ENCODE peak calls at places on chromosomes 4 and X, in four cellular contexts. One of them, this sample, is unnamed.

GRCh38 chr4:130099159-130099558 is 1003.2 kb downstream of the C4orf33 start:
- DNase-seq in T-helper 9 cell: no peak
- DNase-seq in HCEC 1CT: no peak
- DNase-seq in activated T-cell treated with anti-CD3 and anti-CD28 coated beads, Interleukin-2, amount 50 U/mL, for 72 hours: no peak
- DNase-seq in this sample: no peak

GRCh38 chr4:140344111-140344510 is 29.3 kb upstream of the SCOC start:
- DNase-seq in T-helper 9 cell: no peak
- DNase-seq in HCEC 1CT: no peak
- DNase-seq in activated T-cell treated with anti-CD3 and anti-CD28 coated beads, Interleukin-2, amount 50 U/mL, for 72 hours: no peak
- DNase-seq in this sample: no peak

GRCh38 chrX:72317139-72317538 is 11.4 kb upstream of the CITED1 start:
- DNase-seq in T-helper 9 cell: no peak
- DNase-seq in HCEC 1CT: no peak
- DNase-seq in activated T-cell treated with anti-CD3 and anti-CD28 coated beads, Interleukin-2, amount 50 U/mL, for 72 hours: no peak
- DNase-seq in this sample: no peak

GRCh38 chr4:17072483-17072882 is 174.0 kb upstream of the LDB2 start:
- DNase-seq in T-helper 9 cell: no peak
- DNase-seq in HCEC 1CT: no peak
- DNase-seq in activated T-cell treated with anti-CD3 and anti-CD28 coated beads, Interleukin-2, amount 50 U/mL, for 72 hours: no peak
- DNase-seq in this sample: no peak

GRCh38 chr4:125317526-125317880 is 2.7 kb downstream of the FAT4 start:
- DNase-seq in T-helper 9 cell: no peak
- DNase-seq in HCEC 1CT: peak; percentile 55
- DNase-seq in activated T-cell treated with anti-CD3 and anti-CD28 coated beads, Interleukin-2, amount 50 U/mL, for 72 hours: no peak
- DNase-seq in this sample: no peak

GRCh38 chr4:138035781-138036258 is 206.3 kb downstream of the SLC7A11 start:
- DNase-seq in T-helper 9 cell: no peak
- DNase-seq in HCEC 1CT: peak; percentile 60
- DNase-seq in activated T-cell treated with anti-CD3 and anti-CD28 coated beads, Interleukin-2, amount 50 U/mL, for 72 hours: no peak
- DNase-seq in this sample: peak; percentile 90

GRCh38 chr4:77418333-77418732 is 187.3 kb upstream of the CXCL13 start:
- DNase-seq in T-helper 9 cell: no peak
- DNase-seq in HCEC 1CT: no peak
- DNase-seq in activated T-cell treated with anti-CD3 and anti-CD28 coated beads, Interleukin-2, amount 50 U/mL, for 72 hours: peak; percentile 4
- DNase-seq in this sample: peak; percentile 5

GRCh38 chrX:77298296-77298695 is 148.9 kb upstream of the FGF16 start:
- DNase-seq in T-helper 9 cell: no peak
- DNase-seq in HCEC 1CT: no peak
- DNase-seq in activated T-cell treated with anti-CD3 and anti-CD28 coated beads, Interleukin-2, amount 50 U/mL, for 72 hours: no peak
- DNase-seq in this sample: no peak

GRCh38 chr4:170035231-170035630 is 9.0 kb upstream of the MFAP3L start:
- DNase-seq in T-helper 9 cell: no peak
- DNase-seq in HCEC 1CT: no peak
- DNase-seq in activated T-cell treated with anti-CD3 and anti-CD28 coated beads, Interleukin-2, amount 50 U/mL, for 72 hours: no peak
- DNase-seq in this sample: no peak

GRCh38 chr4:145937990-145938611 is 522 bp downstream of the ZNF827 start:
- DNase-seq in T-helper 9 cell: peak; percentile 13
- DNase-seq in HCEC 1CT: no peak
- DNase-seq in activated T-cell treated with anti-CD3 and anti-CD28 coated beads, Interleukin-2, amount 50 U/mL, for 72 hours: peak; percentile 48
- DNase-seq in this sample: peak; percentile 64

GRCh38 chrX:10597871-10598270 is 22.5 kb downstream of the MID1 start:
- DNase-seq in T-helper 9 cell: no peak
- DNase-seq in HCEC 1CT: peak; percentile 54
- DNase-seq in activated T-cell treated with anti-CD3 and anti-CD28 coated beads, Interleukin-2, amount 50 U/mL, for 72 hours: no peak
- DNase-seq in this sample: peak; percentile 23

GRCh38 chr4:72571337-72571736 is 2.3 kb upstream of the ADAMTS3 start:
- DNase-seq in T-helper 9 cell: no peak
- DNase-seq in HCEC 1CT: no peak
- DNase-seq in activated T-cell treated with anti-CD3 and anti-CD28 coated beads, Interleukin-2, amount 50 U/mL, for 72 hours: no peak
- DNase-seq in this sample: no peak

GRCh38 chr4:113758361-113758760 is 3.2 kb downstream of the CAMK2D start:
- DNase-seq in T-helper 9 cell: no peak
- DNase-seq in HCEC 1CT: peak; percentile 18
- DNase-seq in activated T-cell treated with anti-CD3 and anti-CD28 coated beads, Interleukin-2, amount 50 U/mL, for 72 hours: no peak
- DNase-seq in this sample: no peak

GRCh38 chrX:4622768-4623167 is 909.3 kb upstream of the PRKX start:
- DNase-seq in T-helper 9 cell: no peak
- DNase-seq in HCEC 1CT: no peak
- DNase-seq in activated T-cell treated with anti-CD3 and anti-CD28 coated beads, Interleukin-2, amount 50 U/mL, for 72 hours: no peak
- DNase-seq in this sample: no peak

GRCh38 chr4:13527192-13527982 is 16.9 kb downstream of the NKX3-2 start:
- DNase-seq in T-helper 9 cell: no peak
- DNase-seq in HCEC 1CT: no peak
- DNase-seq in activated T-cell treated with anti-CD3 and anti-CD28 coated beads, Interleukin-2, amount 50 U/mL, for 72 hours: no peak
- DNase-seq in this sample: no peak

GRCh38 chrX:20284444-20284843 is 17.7 kb upstream of the RPS6KA3 start:
- DNase-seq in T-helper 9 cell: no peak
- DNase-seq in HCEC 1CT: no peak
- DNase-seq in activated T-cell treated with anti-CD3 and anti-CD28 coated beads, Interleukin-2, amount 50 U/mL, for 72 hours: no peak
- DNase-seq in this sample: no peak

GRCh38 chrX:27435031-27435430 is 28.1 kb downstream of the PPP4R3C start:
- DNase-seq in T-helper 9 cell: no peak
- DNase-seq in HCEC 1CT: no peak
- DNase-seq in activated T-cell treated with anti-CD3 and anti-CD28 coated beads, Interleukin-2, amount 50 U/mL, for 72 hours: no peak
- DNase-seq in this sample: no peak

GRCh38 chr4:27368781-27369180 is 508.1 kb downstream of the STIM2 start:
- DNase-seq in T-helper 9 cell: no peak
- DNase-seq in HCEC 1CT: no peak
- DNase-seq in activated T-cell treated with anti-CD3 and anti-CD28 coated beads, Interleukin-2, amount 50 U/mL, for 72 hours: no peak
- DNase-seq in this sample: no peak